ENCODE peak calls at places on chromosomes 5 and 9, in seven cellular contexts. J, Y, T, H, O, D and P are unnamed samples. For H3K9me3, the result is how much of the 10 kb centered on the place peaks cover.

GRCh38 chr5:1513326-1514026 is 10.3 kb downstream of the LPCAT1 start:
- DNase-seq in J (peak), Y (no peak), T (no peak), H (peak), O (peak), D (peak), P (no peak)

GRCh38 chr5:61281686-61282085 is 50.4 kb upstream of the ZSWIM6 start:
- DNase-seq in J (no peak), Y (no peak), T (no peak), H (no peak), O (no peak), D (no peak), P (no peak)

GRCh38 chr9:4306066-4306787 is 6.4 kb upstream of the GLIS3 start:
- DNase-seq in J (no peak), Y (no peak), T (no peak), H (no peak), O (no peak), D (no peak), P (no peak)

GRCh38 chr9:16869961-16870605 is 387 bp downstream of the BNC2 start:
- DNase-seq in J (peak), Y (peak), T (peak), H (peak), O (no peak), D (no peak), P (no peak)

GRCh38 chr5:92939428-92939827 is 641.6 kb downstream of the NR2F1-AS1 start:
- DNase-seq in J (peak), Y (no peak), T (no peak), H (no peak), O (no peak), D (no peak), P (no peak)

GRCh38 chr5:133116601-133117000 is 64.8 kb downstream of the HSPA4 start:
- DNase-seq in J (no peak), Y (no peak), T (no peak), H (no peak), O (no peak), D (no peak), P (no peak)

GRCh38 chr9:8095531-8096223 is 296.1 kb upstream of the DMAC1 start:
- DNase-seq in J (no peak), Y (no peak), T (no peak), H (no peak), O (no peak), D (no peak), P (no peak)

GRCh38 chr9:88418715-88419540 is 30.7 kb downstream of the SPIN1 start:
- DNase-seq in J (no peak), Y (no peak), T (no peak), H (no peak), O (no peak), D (no peak), P (no peak)

GRCh38 chr9:129312731-129313130 is 134.7 kb upstream of the IER5L start:
- DNase-seq in J (no peak), Y (no peak), T (no peak), H (peak), O (no peak), D (peak), P (no peak)

GRCh38 chr9:114004221-114004716 is 73.8 kb downstream of the AMBP start:
- DNase-seq in J (no peak), Y (no peak), T (no peak), H (peak), O (peak), D (peak), P (no peak)

GRCh38 chr5:110362252-110362651 is 364.2 kb downstream of the TMEM232 start:
- DNase-seq in J (no peak), Y (peak), T (no peak), H (no peak), O (no peak), D (no peak), P (no peak)

GRCh38 chr5:123875444-123876264 is 363.7 kb downstream of the CSNK1G3 start:
- DNase-seq in J (peak), Y (no peak), T (no peak), H (no peak), O (no peak), D (no peak), P (no peak)

GRCh38 chr5:131375351-131375750 is 111.5 kb downstream of the CDC42SE2 start:
- DNase-seq in J (no peak), Y (no peak), T (no peak), H (no peak), O (no peak), D (no peak), P (no peak)

GRCh38 chr5:35171991-35172390 is 58.3 kb downstream of the PRLR start:
- DNase-seq in J (no peak), Y (no peak), T (no peak), H (no peak), O (no peak), D (no peak), P (no peak)

GRCh38 chr5:35172526-35172925 is 57.8 kb downstream of the PRLR start:
- DNase-seq in J (no peak), Y (no peak), T (no peak), H (no peak), O (no peak), D (no peak), P (no peak)

GRCh38 chr5:35166043-35166442 is 64.2 kb downstream of the PRLR start:
- DNase-seq in J (no peak), Y (peak), T (no peak), H (no peak), O (no peak), D (no peak), P (no peak)

DNA sequence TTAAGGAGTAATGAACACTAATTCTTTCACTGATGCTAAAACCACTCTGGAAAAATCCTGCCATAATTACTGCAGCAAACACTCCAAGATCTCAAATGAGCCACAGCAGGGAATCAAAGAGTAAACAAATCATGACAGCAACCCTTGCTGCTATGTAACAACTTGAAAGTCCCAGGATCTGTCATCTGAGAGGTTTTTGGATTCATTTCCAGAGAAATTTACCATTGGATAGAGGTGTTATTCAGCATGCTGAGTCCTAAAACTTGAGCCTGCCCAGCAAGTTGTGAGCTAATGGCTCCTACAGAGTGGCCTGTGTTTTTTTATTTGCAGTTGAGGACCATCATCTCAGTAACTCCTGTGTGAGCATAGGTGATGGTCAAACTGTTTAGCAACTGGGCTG is 59.2 kb downstream of the PRLR start:
- DNase-seq in J (no peak), Y (no peak), T (no peak), H (no peak), O (no peak), D (no peak), P (no peak)
- H3K9me3 ChIP-seq in J (under half), Y (under half), T (under half), H (under half), O (under half), D (under half), P (under half)

DNA sequence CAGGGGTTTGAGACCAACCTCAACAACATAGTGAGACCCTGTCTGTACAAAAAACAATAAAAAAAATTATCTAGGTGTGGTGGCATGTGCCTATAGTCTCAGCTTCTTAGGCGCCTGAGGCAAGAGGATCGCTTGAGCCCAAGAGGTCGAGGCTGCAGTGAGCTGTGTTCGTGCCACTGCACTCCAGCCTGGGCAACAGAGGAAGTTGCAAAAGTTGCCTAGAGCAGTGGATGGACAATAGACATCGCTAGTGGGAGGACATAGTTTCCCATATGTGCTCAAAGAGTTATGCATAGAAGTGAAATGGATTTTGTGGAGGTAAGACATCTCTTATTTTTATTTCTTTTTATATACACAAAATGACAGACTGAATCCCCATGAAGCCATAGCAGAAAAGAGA is 19.0 kb downstream of the HNRNPK start:
- DNase-seq in J (no peak), Y (no peak), T (no peak), H (no peak), O (no peak), D (no peak), P (no peak)
- H3K9me3 ChIP-seq in J (under half), Y (under half), T (under half), H (under half), O (under half), D (under half), P (under half)

GRCh38 chr5:178996156-178996555 is 1.0 kb upstream of the GRM6 start:
- DNase-seq in J (peak), Y (no peak), T (no peak), H (no peak), O (no peak), D (no peak), P (no peak)

GRCh38 chr5:178995341-178995690 is 196 bp upstream of the GRM6 start:
- DNase-seq in J (no peak), Y (no peak), T (no peak), H (no peak), O (no peak), D (no peak), P (no peak)

GRCh38 chr5:178998441-178998840 is 3.3 kb upstream of the GRM6 start:
- DNase-seq in J (no peak), Y (no peak), T (no peak), H (no peak), O (no peak), D (no peak), P (no peak)

GRCh38 chr5:178994580-178995340 is at the start of gene GRM6:
- DNase-seq in J (peak), Y (no peak), T (no peak), H (no peak), O (no peak), D (no peak), P (no peak)

DNA sequence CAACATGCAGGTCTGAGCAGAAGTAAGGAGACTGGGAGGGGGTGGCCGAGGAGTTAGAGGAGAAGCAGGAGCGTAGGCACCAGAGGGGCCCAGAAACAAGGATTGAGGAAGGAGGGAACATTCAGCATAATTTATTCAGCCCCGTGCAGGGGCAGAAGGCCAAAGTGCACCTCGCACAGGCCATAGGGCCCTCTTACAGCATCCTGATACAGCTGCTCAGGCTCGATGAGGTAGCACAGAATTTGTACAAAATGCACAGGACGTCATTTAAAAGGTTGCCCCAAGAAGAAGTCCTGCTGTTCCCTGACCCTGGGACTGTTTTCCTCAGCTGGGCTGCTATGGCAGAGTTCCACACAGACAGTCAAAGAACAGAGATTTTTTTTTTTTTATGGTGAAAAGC is 2.1 kb upstream of the GRM6 start:
- DNase-seq in J (no peak), Y (no peak), T (no peak), H (no peak), O (no peak), D (no peak), P (no peak)
- H3K9me3 ChIP-seq in J (under half), Y (under half), T (under half), H (under half), O (under half), D (under half), P (under half)

GRCh38 chr5:178986326-178986960 is 8.7 kb downstream of the GRM6 start:
- DNase-seq in J (no peak), Y (no peak), T (no peak), H (no peak), O (no peak), D (no peak), P (no peak)
- H3K9me3 ChIP-seq in J (under half), Y (under half), T (under half), H (under half), O (half or more), D (under half), P (under half)

GRCh38 chr5:140785905-140786686 is at the start of gene PCDHA1:
- DNase-seq in J (no peak), Y (no peak), T (peak), H (no peak), O (no peak), D (no peak), P (no peak)

DNA sequence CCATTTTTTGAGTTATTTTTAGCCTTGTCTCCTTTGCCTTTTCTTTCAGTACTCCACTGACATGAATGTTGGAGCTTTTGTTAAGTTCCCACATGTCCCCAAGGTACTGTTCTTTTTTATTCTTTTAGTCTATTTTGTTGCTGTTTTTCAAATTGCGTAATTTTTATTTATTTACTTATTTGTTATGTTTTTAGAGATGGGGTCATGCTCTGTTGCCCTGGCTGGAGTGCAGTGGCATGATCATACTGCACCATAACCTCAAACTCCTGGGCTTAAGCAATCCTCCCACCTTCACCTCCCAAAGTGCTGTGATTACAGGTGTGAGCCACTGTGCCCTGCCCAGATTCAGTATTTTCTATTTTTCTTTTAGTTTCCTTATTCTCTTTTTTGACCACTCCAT is 5.4 kb upstream of the PCDHA1 start:
- DNase-seq in J (no peak), Y (no peak), T (no peak), H (no peak), O (no peak), D (no peak), P (no peak)
- H3K9me3 ChIP-seq in J (under half), Y (under half), T (half or more), H (under half), O (half or more), D (under half), P (under half)

GRCh38 chr5:3022665-3023064 is 271.2 kb upstream of the IRX2 start:
- DNase-seq in J (no peak), Y (no peak), T (no peak), H (no peak), O (no peak), D (no peak), P (no peak)
- H3K9me3 ChIP-seq in J (under half), Y (under half), T (under half), H (under half), O (under half), D (under half), P (under half)